ENCODE peak calls at places on chromosomes 16 and 17, in nine cellular contexts. One of them, this sample, is unnamed. For H3K27me3, the result is how much of the 10 kb centered on the place peaks cover.

GRCh38 chr17:62652251-62653001 is 25.0 kb downstream of the MRC2 start:
- DNase-seq in body of pancreas: peak
- DNase-seq in bronchial epithelial cell: peak
- DNase-seq in upper lobe of left lung: peak
- DNase-seq in HL-60: peak
- DNase-seq in upper lobe of right lung: peak
- DNase-seq in spleen: peak
- DNase-seq in thoracic aorta: no peak
- DNase-seq in stomach: peak
- DNase-seq in this sample: no peak

GRCh38 chr16:14186007-14186953 is 115.2 kb downstream of the MRTFB start:
- DNase-seq in upper lobe of right lung: no peak
- DNase-seq in body of pancreas: no peak
- DNase-seq in spleen: no peak
- DNase-seq in upper lobe of left lung: no peak
- DNase-seq in stomach: no peak
- DNase-seq in HL-60: no peak
- DNase-seq in thoracic aorta: peak
- DNase-seq in bronchial epithelial cell: peak
- DNase-seq in this sample: no peak

GRCh38 chr17:35948092-35948491 is 4.6 kb upstream of the LYZL6 start:
- DNase-seq in upper lobe of right lung: no peak
- DNase-seq in upper lobe of left lung: no peak
- DNase-seq in HL-60: no peak
- DNase-seq in stomach: no peak
- DNase-seq in thoracic aorta: no peak
- DNase-seq in body of pancreas: no peak
- DNase-seq in bronchial epithelial cell: no peak
- DNase-seq in spleen: no peak
- DNase-seq in this sample: no peak

GRCh38 chr17:3575506-3575905 is 17.9 kb upstream of the TRPV3 start:
- DNase-seq in body of pancreas: no peak
- DNase-seq in HL-60: peak
- DNase-seq in upper lobe of left lung: no peak
- DNase-seq in upper lobe of right lung: no peak
- DNase-seq in bronchial epithelial cell: peak
- DNase-seq in stomach: no peak
- DNase-seq in spleen: no peak
- DNase-seq in thoracic aorta: no peak
- DNase-seq in this sample: no peak

GRCh38 chr16:30525844-30526136 is 576 bp downstream of the ZNF768 start:
- DNase-seq in HL-60: no peak
- DNase-seq in thoracic aorta: no peak
- DNase-seq in bronchial epithelial cell: no peak
- DNase-seq in body of pancreas: no peak
- DNase-seq in upper lobe of right lung: no peak
- DNase-seq in stomach: no peak
- DNase-seq in upper lobe of left lung: no peak
- DNase-seq in spleen: no peak
- DNase-seq in this sample: no peak

GRCh38 chr16:80739523-80739922 is 64.9 kb downstream of the CDYL2 start:
- DNase-seq in body of pancreas: no peak
- DNase-seq in upper lobe of right lung: no peak
- DNase-seq in thoracic aorta: no peak
- DNase-seq in upper lobe of left lung: no peak
- DNase-seq in stomach: no peak
- DNase-seq in spleen: no peak
- DNase-seq in bronchial epithelial cell: no peak
- DNase-seq in HL-60: no peak
- DNase-seq in this sample: no peak

GRCh38 chr16:1874854-1875253 is 2.9 kb upstream of the MEIOB start:
- DNase-seq in HL-60: no peak
- DNase-seq in bronchial epithelial cell: no peak
- DNase-seq in upper lobe of right lung: no peak
- DNase-seq in stomach: no peak
- DNase-seq in upper lobe of left lung: no peak
- DNase-seq in body of pancreas: no peak
- DNase-seq in spleen: no peak
- DNase-seq in thoracic aorta: no peak
- DNase-seq in this sample: no peak

GRCh38 chr17:80832266-80832676 is 159.4 kb upstream of the CHMP6 start:
- DNase-seq in stomach: no peak
- DNase-seq in upper lobe of right lung: peak
- DNase-seq in body of pancreas: no peak
- DNase-seq in HL-60: no peak
- DNase-seq in upper lobe of left lung: no peak
- DNase-seq in bronchial epithelial cell: peak
- DNase-seq in thoracic aorta: no peak
- DNase-seq in spleen: no peak
- DNase-seq in this sample: no peak

GRCh38 chr17:61382796-61383688 is 16.6 kb upstream of the TBX2 start:
- DNase-seq in upper lobe of right lung: no peak
- DNase-seq in HL-60: no peak
- DNase-seq in stomach: no peak
- DNase-seq in spleen: peak
- DNase-seq in upper lobe of left lung: no peak
- DNase-seq in bronchial epithelial cell: no peak
- DNase-seq in body of pancreas: no peak
- DNase-seq in thoracic aorta: no peak
- DNase-seq in this sample: no peak

GRCh38 chr17:79213305-79213704 is 138.7 kb downstream of the ENGASE start:
- DNase-seq in HL-60: no peak
- DNase-seq in bronchial epithelial cell: no peak
- DNase-seq in upper lobe of left lung: no peak
- DNase-seq in stomach: no peak
- DNase-seq in body of pancreas: no peak
- DNase-seq in upper lobe of right lung: no peak
- DNase-seq in thoracic aorta: no peak
- DNase-seq in spleen: no peak
- DNase-seq in this sample: no peak

GRCh38 chr16:55324491-55325447 is 766 bp downstream of the IRX6 start:
- DNase-seq in HL-60: no peak
- DNase-seq in spleen: no peak
- DNase-seq in bronchial epithelial cell: no peak
- DNase-seq in body of pancreas: no peak
- DNase-seq in upper lobe of left lung: peak
- DNase-seq in stomach: no peak
- DNase-seq in thoracic aorta: no peak
- DNase-seq in upper lobe of right lung: peak
- DNase-seq in this sample: no peak

DNA sequence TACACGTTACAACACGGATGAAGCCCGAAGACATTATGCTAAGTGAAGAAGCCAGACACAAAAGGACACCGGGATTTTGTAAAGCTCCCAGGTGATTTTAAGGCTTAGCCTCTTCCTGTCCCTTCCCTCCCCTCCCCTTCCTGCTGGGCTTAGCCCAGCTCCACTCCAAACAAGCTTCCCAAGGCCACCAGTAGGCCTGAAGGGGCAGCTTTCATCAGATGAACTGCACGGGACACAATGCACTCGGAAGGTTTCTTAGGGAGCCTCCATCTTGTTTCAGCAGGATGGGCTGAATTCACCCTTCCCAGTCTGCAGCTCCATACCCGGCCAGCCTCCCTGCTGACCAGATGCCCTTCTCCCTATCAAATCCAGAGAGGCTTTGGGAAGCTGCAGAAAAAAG is 10.4 kb downstream of the MEFV start:
- DNase-seq in bronchial epithelial cell: no peak
- DNase-seq in upper lobe of left lung: no peak
- DNase-seq in thoracic aorta: no peak
- DNase-seq in stomach: no peak
- DNase-seq in spleen: no peak
- DNase-seq in upper lobe of right lung: no peak
- DNase-seq in body of pancreas: no peak
- DNase-seq in HL-60: no peak
- DNase-seq in this sample: no peak
- H3K4me3 ChIP-seq in bronchial epithelial cell: no peak
- H3K4me3 ChIP-seq in upper lobe of left lung: no peak
- H3K4me3 ChIP-seq in thoracic aorta: no peak
- H3K4me3 ChIP-seq in stomach: no peak
- H3K4me3 ChIP-seq in spleen: no peak
- H3K4me3 ChIP-seq in upper lobe of right lung: no peak
- H3K4me3 ChIP-seq in body of pancreas: no peak
- H3K4me3 ChIP-seq in HL-60: no peak
- H3K4me3 ChIP-seq in this sample: no peak

DNA sequence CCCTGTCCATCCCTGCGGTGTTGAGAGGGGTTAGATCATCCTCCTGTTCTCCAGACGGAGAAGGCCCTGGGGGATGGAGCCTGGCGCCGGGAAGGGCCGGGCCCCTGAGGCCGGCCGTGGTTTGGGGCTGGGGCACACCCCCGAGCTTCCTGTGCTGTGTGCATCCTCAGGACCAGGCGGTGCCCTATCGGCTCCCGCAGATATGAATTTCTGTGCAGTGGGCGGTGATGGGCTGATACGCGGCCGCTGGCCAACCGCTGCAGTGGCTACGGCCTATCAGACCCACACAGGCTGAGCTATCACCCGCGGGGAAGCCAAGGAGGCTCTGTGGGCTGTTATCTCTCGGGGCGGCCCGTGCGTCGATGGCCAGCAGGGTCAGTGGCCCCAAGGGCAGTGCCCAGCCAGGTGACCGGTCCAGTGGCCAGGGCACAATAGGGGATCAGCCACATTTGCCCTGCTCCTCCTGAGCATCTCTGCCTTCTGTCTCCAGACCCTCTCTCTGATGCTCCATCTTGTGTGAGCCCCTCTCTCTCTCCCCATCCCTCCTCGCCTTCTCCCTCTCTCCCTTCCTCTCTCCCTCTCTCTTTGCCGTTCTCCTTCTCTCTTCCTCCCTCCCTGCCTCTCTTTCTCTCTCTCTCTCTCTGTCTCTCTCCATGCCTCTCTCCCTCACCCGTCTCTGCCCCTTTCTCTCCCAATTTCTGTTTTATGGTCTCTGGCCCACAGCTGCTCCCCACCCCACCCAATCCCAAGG is 38.7 kb downstream of the ZFPM1 start:
- DNase-seq in body of pancreas: no peak
- DNase-seq in spleen: no peak
- DNase-seq in upper lobe of left lung: no peak
- DNase-seq in HL-60: no peak
- DNase-seq in bronchial epithelial cell: no peak
- DNase-seq in thoracic aorta: no peak
- DNase-seq in stomach: no peak
- DNase-seq in upper lobe of right lung: no peak
- DNase-seq in this sample: no peak
- H3K27me3 ChIP-seq in body of pancreas: under half
- H3K27me3 ChIP-seq in spleen: under half
- H3K27me3 ChIP-seq in upper lobe of left lung: under half
- H3K27me3 ChIP-seq in HL-60: under half
- H3K27me3 ChIP-seq in bronchial epithelial cell: under half
- H3K27me3 ChIP-seq in thoracic aorta: under half
- H3K27me3 ChIP-seq in stomach: under half
- H3K27me3 ChIP-seq in upper lobe of right lung: under half
- H3K27me3 ChIP-seq in this sample: under half

GRCh38 chr17:42421479-42422332 is 1.4 kb downstream of the CAVIN1 start:
- DNase-seq in thoracic aorta: no peak
- DNase-seq in bronchial epithelial cell: peak
- DNase-seq in spleen: peak
- DNase-seq in body of pancreas: peak
- DNase-seq in stomach: peak
- DNase-seq in upper lobe of right lung: peak
- DNase-seq in HL-60: no peak
- DNase-seq in upper lobe of left lung: no peak
- DNase-seq in this sample: no peak
- H3K4me3 ChIP-seq in thoracic aorta: peak
- H3K4me3 ChIP-seq in bronchial epithelial cell: peak
- H3K4me3 ChIP-seq in spleen: peak
- H3K4me3 ChIP-seq in body of pancreas: no peak
- H3K4me3 ChIP-seq in stomach: peak
- H3K4me3 ChIP-seq in upper lobe of right lung: peak
- H3K4me3 ChIP-seq in HL-60: no peak
- H3K4me3 ChIP-seq in upper lobe of left lung: peak
- H3K4me3 ChIP-seq in this sample: peak

GRCh38 chr16:85754403-85754802 is 3.5 kb upstream of the C16orf74 start:
- DNase-seq in body of pancreas: no peak
- DNase-seq in stomach: no peak
- DNase-seq in spleen: no peak
- DNase-seq in bronchial epithelial cell: no peak
- DNase-seq in thoracic aorta: no peak
- DNase-seq in upper lobe of left lung: no peak
- DNase-seq in HL-60: no peak
- DNase-seq in upper lobe of right lung: no peak
- DNase-seq in this sample: no peak

GRCh38 chr16:85753976-85754375 is 3.1 kb upstream of the C16orf74 start:
- DNase-seq in upper lobe of left lung: no peak
- DNase-seq in thoracic aorta: no peak
- DNase-seq in spleen: no peak
- DNase-seq in bronchial epithelial cell: no peak
- DNase-seq in HL-60: no peak
- DNase-seq in upper lobe of right lung: no peak
- DNase-seq in stomach: no peak
- DNase-seq in body of pancreas: peak
- DNase-seq in this sample: no peak

GRCh38 chr16:85757341-85757822 is 6.5 kb upstream of the C16orf74 start:
- DNase-seq in HL-60: no peak
- DNase-seq in thoracic aorta: no peak
- DNase-seq in spleen: no peak
- DNase-seq in body of pancreas: no peak
- DNase-seq in upper lobe of right lung: no peak
- DNase-seq in bronchial epithelial cell: peak
- DNase-seq in stomach: no peak
- DNase-seq in upper lobe of left lung: no peak
- DNase-seq in this sample: no peak

GRCh38 chr16:85753559-85753958 is 2.7 kb upstream of the C16orf74 start:
- DNase-seq in HL-60: no peak
- DNase-seq in upper lobe of right lung: no peak
- DNase-seq in body of pancreas: peak
- DNase-seq in stomach: peak
- DNase-seq in bronchial epithelial cell: peak
- DNase-seq in upper lobe of left lung: no peak
- DNase-seq in spleen: no peak
- DNase-seq in thoracic aorta: no peak
- DNase-seq in this sample: no peak

DNA sequence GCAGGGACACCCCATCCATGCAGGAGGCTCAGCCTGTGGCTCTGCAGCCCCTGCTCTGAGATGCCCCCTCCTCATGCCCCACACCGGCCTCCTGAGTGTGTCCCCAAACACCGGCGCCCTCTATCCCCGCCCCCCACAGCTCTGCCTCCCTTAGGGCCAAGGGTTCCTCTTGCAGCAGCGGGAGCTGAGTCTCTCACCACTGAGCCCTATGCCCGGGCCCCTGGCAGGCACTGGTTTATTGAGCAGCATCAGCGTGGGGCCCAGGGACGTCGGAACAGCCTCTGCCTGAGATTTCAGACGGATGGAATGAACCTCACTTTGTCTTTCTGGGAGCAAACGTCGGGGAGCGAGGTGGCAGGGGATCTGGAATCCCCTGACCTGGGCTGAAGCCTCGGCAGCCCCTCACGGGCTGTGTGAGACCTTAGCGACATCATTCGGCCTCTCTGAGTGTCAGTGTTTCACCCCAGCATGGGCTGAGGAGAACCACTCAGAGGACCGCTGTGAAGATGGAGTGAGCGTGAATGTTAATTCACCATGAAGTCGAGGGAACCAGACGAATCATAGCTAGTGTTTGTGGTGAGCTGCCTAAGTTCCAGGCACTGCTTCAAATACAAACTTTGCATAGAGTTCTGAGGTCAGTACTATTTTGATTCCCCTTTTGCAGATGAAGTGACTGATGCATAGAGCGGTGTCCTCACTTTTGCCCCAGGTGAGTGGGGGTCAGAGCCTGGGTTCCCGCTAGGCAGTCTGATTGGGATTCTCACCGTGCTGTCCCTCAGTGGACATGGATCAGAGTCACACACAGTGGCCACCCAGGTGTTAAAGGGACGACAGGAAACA is 5.3 kb upstream of the C16orf74 start:
- DNase-seq in upper lobe of right lung: no peak
- DNase-seq in spleen: peak
- DNase-seq in thoracic aorta: no peak
- DNase-seq in bronchial epithelial cell: no peak
- DNase-seq in HL-60: peak
- DNase-seq in body of pancreas: no peak
- DNase-seq in stomach: no peak
- DNase-seq in upper lobe of left lung: no peak
- DNase-seq in this sample: no peak
- H3K27me3 ChIP-seq in upper lobe of right lung: under half
- H3K27me3 ChIP-seq in spleen: under half
- H3K27me3 ChIP-seq in thoracic aorta: under half
- H3K27me3 ChIP-seq in bronchial epithelial cell: under half
- H3K27me3 ChIP-seq in HL-60: under half
- H3K27me3 ChIP-seq in body of pancreas: under half
- H3K27me3 ChIP-seq in stomach: under half
- H3K27me3 ChIP-seq in upper lobe of left lung: under half
- H3K27me3 ChIP-seq in this sample: under half